ENCODE peak calls at places on chromosomes 6 and 20, in six cellular contexts. R is PC-3, N is neural progenitor cell, I is HCT116, H is MM.1S, B is SK-N-SH. L is an unnamed sample.

GRCh38 chr6:148535976-148536375 is 193.3 kb downstream of the SASH1 start:
- DNase-seq in B (no peak), R (no peak), H (no peak), I (no peak), N (no peak), L (peak)

GRCh38 chr6:6696867-6697531 is 108.5 kb downstream of the LY86 start:
- DNase-seq in B (peak), R (peak), H (no peak), N (peak), I (peak), L (peak)

GRCh38 chr20:63071541-63072181 is 64.9 kb upstream of the BHLHE23 start:
- DNase-seq in I (no peak), B (peak), R (peak), N (peak), H (no peak), L (peak)

GRCh38 chr6:66662196-66662595 is 955.2 kb upstream of the EYS start:
- DNase-seq in H (no peak), N (peak), B (peak), I (no peak), R (peak), L (peak)

GRCh38 chr20:23289724-23290395 is 60.7 kb upstream of the NXT1 start:
- DNase-seq in I (no peak), B (no peak), R (no peak), N (no peak), H (no peak), L (no peak)

GRCh38 chr6:90343581-90343980 is 46.9 kb upstream of the BACH2 start:
- DNase-seq in N (no peak), I (peak), B (peak), R (peak), H (no peak), L (peak)

GRCh38 chr20:5971203-5971602 is 20.8 kb downstream of the MCM8 start:
- DNase-seq in I (no peak), R (peak), H (no peak), B (no peak), N (no peak), L (no peak)

GRCh38 chr6:34234667-34235604 is 1.7 kb upstream of the HMGA1 start:
- DNase-seq in R (no peak), B (no peak), I (no peak), N (peak), H (no peak), L (no peak)

GRCh38 chr6:35500782-35501181 is 3.9 kb upstream of the TEAD3 start:
- DNase-seq in I (no peak), B (no peak), H (no peak), R (peak), N (no peak), L (peak)

GRCh38 chr6:33469661-33470060 is 15.3 kb downstream of the ZBTB9 start:
- DNase-seq in N (no peak), B (no peak), I (no peak), R (no peak), H (no peak), L (no peak)

GRCh38 chr6:108175592-108176279 is 9.9 kb downstream of the NR2E1 start:
- DNase-seq in B (peak), R (no peak), N (peak), I (no peak), H (no peak), L (no peak)

GRCh38 chr20:15986690-15987089 is 586.6 kb downstream of the KIF16B start:
- DNase-seq in N (no peak), B (no peak), I (no peak), H (peak), R (no peak), L (no peak)

GRCh38 chr6:38957426-38957825 is 91.2 kb upstream of the GLP1R start:
- DNase-seq in R (peak), I (no peak), N (no peak), B (no peak), H (no peak), L (no peak)

GRCh38 chr6:55955684-55956083 is 80.3 kb upstream of the BMP5 start:
- DNase-seq in R (peak), N (no peak), H (no peak), B (no peak), I (no peak), L (no peak)

GRCh38 chr6:130885392-130886192 is 58.4 kb downstream of the SMLR1 start:
- DNase-seq in B (peak), N (peak), H (peak), I (peak), R (peak), L (peak)

GRCh38 chr6:1103945-1104623 is 207.8 kb upstream of the FOXQ1 start:
- DNase-seq in B (no peak), I (no peak), H (no peak), R (no peak), N (peak), L (peak)
- TF ChIP-seq EZH2phosphoT487 in B (no peak), I (no peak), H (no peak), R (no peak), N (no peak), L (no peak)

GRCh38 chr20:31673943-31674463 is 36.3 kb downstream of the COX4I2 start:
- DNase-seq in N (no peak), H (no peak), B (no peak), R (peak), I (no peak), L (no peak)
- H3K9ac ChIP-seq in N (no peak), H (no peak), B (no peak), R (no peak), I (no peak), L (no peak)

GRCh38 chr20:49464556-49464955 is 17.9 kb downstream of the KCNB1 start:
- DNase-seq in R (no peak), H (no peak), I (no peak), B (no peak), N (no peak), L (no peak)
- TF ChIP-seq EZH2phosphoT487 in R (no peak), H (no peak), I (no peak), B (no peak), N (no peak), L (no peak)

GRCh38 chr20:50560867-50561266 is 50.7 kb downstream of the PTPN1 start:
- DNase-seq in H (no peak), R (no peak), N (no peak), I (no peak), B (no peak), L (no peak)
- H3K9ac ChIP-seq in H (no peak), R (peak), N (no peak), I (peak), B (peak), L (peak)

GRCh38 chr6:4816904-4817303 is 40.7 kb downstream of the CDYL start:
- DNase-seq in H (no peak), I (no peak), R (no peak), B (no peak), N (no peak), L (no peak)
- TF ChIP-seq EZH2phosphoT487 in H (no peak), I (no peak), R (no peak), B (no peak), N (no peak), L (no peak)

GRCh38 chr6:85675030-85675819 is 32.5 kb upstream of the SYNCRIP start:
- DNase-seq in I (no peak), H (no peak), B (no peak), R (peak), N (peak), L (peak)
- H3K9ac ChIP-seq in I (peak), H (no peak), B (peak), R (no peak), N (no peak), L (peak)

L was measured in GM23248.